ENCODE peak calls at places on chromosome 3, in five cellular contexts. D, S, N, W and Y are unnamed samples.

GRCh38 chr3:169362872-169363271 is 300.6 kb downstream of the MECOM start:
- DNase-seq in D (no peak), S (no peak), N (no peak), W (no peak), Y (no peak)

GRCh38 chr3:142940472-142940871 is 23.0 kb downstream of the PAQR9 start:
- DNase-seq in D (no peak), S (no peak), N (no peak), W (no peak), Y (no peak)

GRCh38 chr3:38133557-38134405 is 3.1 kb downstream of the ACAA1 start:
- DNase-seq in D (peak; percentile 46), S (peak; percentile 74), N (no peak), W (no peak), Y (no peak)

GRCh38 chr3:111073186-111073585 is 1.6 kb downstream of the NECTIN3 start:
- DNase-seq in D (no peak), S (no peak), N (no peak), W (peak; percentile 32), Y (no peak)

GRCh38 chr3:175082631-175083030 is 223.5 kb downstream of the NAALADL2 start:
- DNase-seq in D (no peak), S (no peak), N (no peak), W (no peak), Y (no peak)

GRCh38 chr3:128283429-128283828 is 130.1 kb downstream of the EEFSEC start:
- DNase-seq in D (no peak), S (no peak), N (no peak), W (no peak), Y (no peak)

GRCh38 chr3:70053293-70053692 is 53.8 kb downstream of the SAMMSON start:
- DNase-seq in D (no peak), S (no peak), N (no peak), W (no peak), Y (no peak)

GRCh38 chr3:149765762-149766334 is 13.6 kb upstream of the COMMD2 start:
- DNase-seq in D (no peak), S (no peak), N (no peak), W (peak; percentile 59), Y (no peak)

GRCh38 chr3:18790384-18790783 is 357.9 kb upstream of the KCNH8 start:
- DNase-seq in D (no peak), S (no peak), N (no peak), W (no peak), Y (no peak)

GRCh38 chr3:108879915-108880314 is 57.3 kb downstream of the TRAT1 start:
- DNase-seq in D (no peak), S (no peak), N (no peak), W (no peak), Y (no peak)

GRCh38 chr3:112089956-112090898 is 4.0 kb downstream of the C3orf52 start:
- DNase-seq in D (no peak), S (no peak), N (no peak), W (peak; percentile 32), Y (no peak)

GRCh38 chr3:183285828-183286457 is 32.9 kb downstream of the B3GNT5 start:
- DNase-seq in D (peak; percentile 91), S (peak; percentile 83), N (peak; percentile 93), W (peak; percentile 97), Y (peak; percentile 56)

GRCh38 chr3:51779137-51779536 is at the start of gene IQCF6:
- DNase-seq in D (no peak), S (no peak), N (no peak), W (no peak), Y (no peak)

GRCh38 chr3:43363621-43364266 is 77.4 kb downstream of the SNRK start:
- DNase-seq in D (peak; percentile 37), S (no peak), N (peak; percentile 84), W (no peak), Y (no peak)

GRCh38 chr3:114496021-114496434 is 202.2 kb downstream of the TIGIT start:
- DNase-seq in D (no peak), S (no peak), N (no peak), W (no peak), Y (no peak)

GRCh38 chr3:36697397-36698001 is 66.9 kb downstream of the DCLK3 start:
- DNase-seq in D (no peak), S (no peak), N (no peak), W (no peak), Y (no peak)

GRCh38 chr3:182979719-182980191 is 583 bp downstream of the DCUN1D1 start:
- DNase-seq in D (peak; percentile 35), S (peak; percentile 12), N (peak; percentile 68), W (peak; percentile 32), Y (no peak)

GRCh38 chr3:152193673-152194267 is 75.0 kb upstream of the MBNL1 start:
- DNase-seq in D (no peak), S (no peak), N (no peak), W (no peak), Y (no peak)

GRCh38 chr3:21216598-21216997 is 534.4 kb downstream of the ZNF385D start:
- DNase-seq in D (no peak), S (no peak), N (no peak), W (no peak), Y (no peak)

GRCh38 chr3:167813169-167814123 is 77.9 kb downstream of the SERPINI1 start:
- DNase-seq in D (no peak), S (no peak), N (no peak), W (no peak), Y (no peak)

GRCh38 chr3:38588276-38588971 is 61.1 kb downstream of the SCN5A start:
- DNase-seq in D (peak; percentile 2), S (no peak), N (no peak), W (no peak), Y (no peak)

GRCh38 chr3:144810150-144810549 is 838.5 kb downstream of the DIPK2A start:
- DNase-seq in D (no peak), S (no peak), N (no peak), W (peak; percentile 20), Y (no peak)

GRCh38 chr3:120093923-120094775 is at the start of gene GSK3B:
- DNase-seq in D (peak; percentile 78), S (peak; percentile 64), N (peak; percentile 90), W (peak; percentile 100), Y (peak; percentile 70)

GRCh38 chr3:175741951-175742350 is 882.8 kb downstream of the NAALADL2 start:
- DNase-seq in D (no peak), S (no peak), N (no peak), W (no peak), Y (no peak)

GRCh38 chr3:52355526-52355925 is 39.4 kb downstream of the DNAH1 start:
- DNase-seq in D (no peak), S (no peak), N (no peak), W (no peak), Y (no peak)

GRCh38 chr3:129936757-129937156 is 37.8 kb upstream of the TRH start:
- DNase-seq in D (peak; percentile 53), S (peak; percentile 58), N (peak; percentile 62), W (peak; percentile 60), Y (no peak)

GRCh38 chr3:129657261-129658046 is 51.0 kb upstream of the PLXND1 start:
- DNase-seq in D (no peak), S (no peak), N (no peak), W (peak; percentile 15), Y (no peak)

GRCh38 chr3:165682734-165683133 is 154.5 kb downstream of the BCHE start:
- DNase-seq in D (no peak), S (no peak), N (no peak), W (no peak), Y (no peak)

GRCh38 chr3:185342458-185343169 is 20.3 kb upstream of the MAP3K13 start:
- DNase-seq in D (no peak), S (no peak), N (no peak), W (no peak), Y (no peak)

GRCh38 chr3:107701299-107701698 is 178.5 kb downstream of the BBX start:
- DNase-seq in D (no peak), S (no peak), N (no peak), W (no peak), Y (no peak)
- TF ChIP-seq POLR2A in D (no peak), S (no peak), N (no peak), W (no peak), Y (no peak)

GRCh38 chr3:139281512-139282196 is 62.2 kb upstream of the MRPS22 start:
- DNase-seq in D (no peak), S (no peak), N (no peak), W (no peak), Y (no peak)
- TF ChIP-seq POLR2A in D (no peak), S (no peak), N (no peak), W (no peak), Y (no peak)

DNA sequence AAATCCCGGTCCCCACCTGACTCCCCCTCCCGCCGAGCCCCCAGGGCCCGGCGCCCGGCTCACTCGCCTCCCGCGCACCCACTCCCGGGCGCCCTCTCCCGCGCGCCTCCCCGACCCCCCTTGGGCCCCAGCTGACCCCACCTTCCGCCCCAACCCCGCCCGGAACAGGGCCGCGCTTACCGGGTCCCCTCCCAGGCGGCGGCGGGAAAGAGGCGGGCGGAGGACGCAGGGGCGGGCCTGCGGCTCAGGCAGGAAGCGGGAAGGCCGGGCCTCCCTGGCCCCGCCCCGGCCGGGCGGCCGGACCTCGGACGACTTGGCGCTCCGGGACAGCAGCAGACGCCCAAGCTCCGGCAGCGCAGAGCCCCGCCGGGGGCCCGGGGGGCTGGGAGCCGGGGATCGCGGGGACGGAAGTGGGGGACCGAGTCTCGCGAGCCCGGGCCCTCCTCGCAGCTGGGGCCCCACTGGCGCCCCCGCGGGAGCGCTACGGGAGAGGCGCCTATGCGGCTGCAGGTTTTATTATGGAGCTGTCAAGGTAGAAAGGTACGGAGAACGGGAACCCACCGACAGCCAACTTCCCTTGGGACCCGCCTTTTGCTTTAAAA is at the start of gene SLC41A3:
- DNase-seq in D (peak; percentile 93), S (peak; percentile 88), N (peak; percentile 94), W (peak; percentile 74), Y (peak; percentile 90)
- TF ChIP-seq POLR2A in D (peak; percentile 46), S (peak; percentile 80), N (no peak), W (no peak), Y (no peak)

GRCh38 chr3:194485471-194485875 is 1.3 kb downstream of the ATP13A3 start:
- DNase-seq in D (no peak), S (no peak), N (no peak), W (peak; percentile 35), Y (no peak)

GRCh38 chr3:194486540-194487288 is at the start of gene ATP13A3:
- DNase-seq in D (peak; percentile 92), S (peak; percentile 91), N (peak; percentile 95), W (peak; percentile 87), Y (peak; percentile 92)

GRCh38 chr3:194487289-194488006 is 646 bp upstream of the ATP13A3 start:
- DNase-seq in D (peak; percentile 43), S (peak; percentile 10), N (peak; percentile 74), W (no peak), Y (peak; percentile 49)

GRCh38 chr3:194484614-194485013 is 2.2 kb downstream of the ATP13A3 start:
- DNase-seq in D (no peak), S (no peak), N (no peak), W (no peak), Y (no peak)

DNA sequence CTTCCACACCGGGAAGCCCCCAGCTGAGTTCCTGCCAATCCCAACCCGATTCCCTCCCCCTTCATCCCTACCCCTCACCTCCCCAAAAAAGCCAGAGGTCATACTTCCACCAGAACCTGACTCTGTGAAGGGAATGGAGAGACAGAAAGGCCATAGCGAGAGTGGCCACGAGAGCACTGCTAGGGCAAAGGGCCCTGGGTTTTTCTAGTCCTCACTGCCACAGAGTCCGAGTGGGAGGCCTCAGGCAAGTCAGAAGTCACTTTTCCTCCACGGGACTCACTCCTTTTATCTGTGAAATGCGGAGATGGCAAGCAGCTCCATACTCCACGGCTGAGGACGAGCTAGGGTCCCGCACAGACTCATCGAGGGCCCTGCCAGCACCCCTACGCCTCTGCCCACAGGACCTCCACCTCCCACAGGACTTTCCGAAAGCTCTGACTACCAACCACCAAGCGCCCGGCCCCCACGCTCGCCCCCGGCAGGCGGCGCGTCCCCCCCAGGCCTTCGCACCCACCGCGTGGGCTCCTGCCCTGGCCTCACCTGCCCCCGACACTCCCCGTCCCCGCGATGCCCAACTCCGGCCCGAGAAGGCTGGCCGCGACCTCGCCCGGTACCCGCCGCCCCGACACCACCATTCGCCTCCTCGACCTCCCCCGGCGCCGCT is 794 bp downstream of the ATP13A3 start:
- DNase-seq in D (peak; percentile 50), S (peak; percentile 11), N (peak; percentile 78), W (peak; percentile 46), Y (peak; percentile 32)
- TF ChIP-seq POLR2A in D (peak; percentile 44), S (no peak), N (no peak), W (no peak), Y (no peak)